ENCODE peak calls at places on chromosomes 1 and 21, in eight cellular contexts. H is adrenal gland, B is prostate gland, D is IMR-90, R is transverse colon, U is suprapubic skin, Z is uterus, K is K562. V is an unnamed sample.

GRCh38 chr1:244196890-244197289 is 145.8 kb downstream of the ZBTB18 start:
- DNase-seq in B (no peak), U (no peak), H (no peak), K (no peak), D (no peak), R (no peak), Z (no peak), V (no peak)

GRCh38 chr1:223474804-223475203 is 81.6 kb downstream of the CCDC185 start:
- DNase-seq in B (no peak), H (no peak), U (no peak), D (no peak), Z (no peak), K (no peak), R (no peak), V (no peak)

GRCh38 chr1:203867816-203868215 is 6.4 kb downstream of the SNRPE start:
- DNase-seq in H (no peak), D (no peak), R (no peak), B (no peak), K (no peak), U (no peak), Z (no peak), V (no peak)

GRCh38 chr21:45309541-45310381 is 22.1 kb upstream of the POFUT2 start:
- DNase-seq in K (no peak), H (peak; percentile 41), Z (peak; percentile 24), B (no peak), D (no peak), U (no peak), R (no peak), V (peak; percentile 59)

GRCh38 chr1:66354311-66354922 is 179.5 kb upstream of the SGIP1 start:
- DNase-seq in K (no peak), B (no peak), H (no peak), Z (no peak), U (no peak), R (no peak), D (peak; percentile 69), V (no peak)

GRCh38 chr1:157047064-157047410 is 1.5 kb upstream of the ARHGEF11 start:
- DNase-seq in U (no peak), K (no peak), D (no peak), H (no peak), Z (no peak), B (no peak), R (no peak), V (no peak)

GRCh38 chr1:206039046-206039929 is 13.7 kb upstream of the RHEX start:
- DNase-seq in H (no peak), D (no peak), B (no peak), R (no peak), Z (no peak), U (no peak), K (no peak), V (no peak)

GRCh38 chr1:40053138-40053887 is 12.8 kb downstream of the CAP1 start:
- DNase-seq in H (no peak), K (no peak), B (no peak), Z (no peak), R (no peak), D (no peak), U (no peak), V (no peak)

GRCh38 chr1:246971322-246971721 is 36.5 kb downstream of the ZNF695 start:
- DNase-seq in D (peak; percentile 13), K (no peak), Z (peak; percentile 61), H (peak; percentile 70), R (peak; percentile 42), U (no peak), B (peak; percentile 25), V (peak; percentile 68)

GRCh38 chr1:216535059-216535458 is 111.8 kb upstream of the USH2A start:
- DNase-seq in H (no peak), U (no peak), K (no peak), D (peak; percentile 67), B (no peak), Z (no peak), R (no peak), V (no peak)

GRCh38 chr1:160868141-160868540 is 5.5 kb upstream of the CD244 start:
- DNase-seq in B (no peak), U (no peak), H (no peak), K (no peak), D (no peak), R (no peak), Z (no peak), V (no peak)

GRCh38 chr1:194288284-194288683 is 1101.9 kb upstream of the B3GALT2 start:
- DNase-seq in K (no peak), U (no peak), R (no peak), B (no peak), Z (no peak), D (no peak), H (no peak), V (no peak)

DNA sequence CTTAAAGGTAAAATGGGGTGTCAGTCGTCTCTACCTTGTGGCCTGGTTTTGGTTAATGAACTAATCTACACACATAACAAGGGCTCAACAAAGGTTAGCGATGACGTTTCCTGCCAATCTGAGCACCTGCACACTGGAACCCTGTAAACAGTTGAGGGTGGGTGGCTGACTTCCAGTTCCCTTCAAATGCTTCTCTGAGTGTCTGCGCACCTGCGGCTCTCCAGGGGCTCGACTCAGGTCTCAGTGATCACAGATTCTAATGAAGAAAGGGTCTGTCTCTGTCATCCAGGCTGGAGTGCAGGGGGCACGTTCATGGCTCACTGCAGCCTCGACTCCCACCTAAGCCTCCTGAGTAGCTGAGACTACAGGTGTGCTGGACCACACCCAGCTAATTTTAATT is 3.3 kb upstream of the AGPAT3 start:
- DNase-seq in K (no peak), Z (no peak), H (no peak), B (no peak), D (no peak), U (no peak), R (no peak), V (no peak)
- TF ChIP-seq POLR2A in K (no peak), Z (no peak), H (no peak), B (no peak), D (no peak), U (no peak), R (no peak), V (no peak)

DNA sequence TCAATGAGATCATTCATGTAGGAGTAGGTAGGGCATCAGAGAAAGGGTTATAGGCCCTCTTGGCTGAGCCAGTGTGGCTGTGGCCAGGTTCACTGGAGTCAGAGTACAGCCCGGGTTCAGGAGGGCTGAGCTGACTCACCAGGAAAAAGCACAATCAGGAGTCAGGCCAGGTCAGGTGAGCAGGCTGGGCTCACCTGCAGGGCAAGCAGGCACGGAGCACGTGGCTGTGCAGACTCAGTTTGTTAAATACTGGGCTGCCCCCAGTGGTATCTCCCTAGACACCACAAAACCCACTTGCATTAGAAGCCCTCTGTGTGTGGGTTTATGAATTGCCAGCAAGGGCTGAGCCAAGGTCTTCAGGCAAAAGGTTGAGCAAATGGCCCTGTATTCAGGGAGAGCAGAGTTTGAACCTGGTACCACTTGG is 122.1 kb upstream of the SERBP1 start:
- DNase-seq in B (no peak), H (no peak), Z (no peak), R (peak; percentile 61), D (no peak), K (no peak), U (no peak), V (no peak)
- TF ChIP-seq CTCF in B (no peak), H (no peak), Z (no peak), R (no peak), D (no peak), K (peak; percentile 87), U (no peak), V (no peak)

GRCh38 chr1:150973258-150973825 is 1.3 kb downstream of the CERS2 start:
- DNase-seq in U (no peak), R (peak; percentile 20), B (no peak), Z (peak; percentile 22), D (no peak), K (peak; percentile 37), H (no peak), V (peak; percentile 41)

GRCh38 chr1:150970818-150971582 is 3.6 kb downstream of the CERS2 start:
- DNase-seq in H (peak; percentile 96), Z (peak; percentile 79), R (peak; percentile 80), K (no peak), D (peak; percentile 62), U (peak; percentile 90), B (peak; percentile 18), V (peak; percentile 90)

GRCh38 chr1:150973826-150974579 is 632 bp downstream of the CERS2 start:
- DNase-seq in H (no peak), K (no peak), R (peak; percentile 56), Z (peak; percentile 45), D (no peak), B (peak; percentile 34), U (no peak), V (peak; percentile 71)

GRCh38 chr1:150972417-150972940 is 2.2 kb downstream of the CERS2 start:
- DNase-seq in H (no peak), K (no peak), D (no peak), R (no peak), Z (no peak), B (peak; percentile 24), U (no peak), V (no peak)

DNA sequence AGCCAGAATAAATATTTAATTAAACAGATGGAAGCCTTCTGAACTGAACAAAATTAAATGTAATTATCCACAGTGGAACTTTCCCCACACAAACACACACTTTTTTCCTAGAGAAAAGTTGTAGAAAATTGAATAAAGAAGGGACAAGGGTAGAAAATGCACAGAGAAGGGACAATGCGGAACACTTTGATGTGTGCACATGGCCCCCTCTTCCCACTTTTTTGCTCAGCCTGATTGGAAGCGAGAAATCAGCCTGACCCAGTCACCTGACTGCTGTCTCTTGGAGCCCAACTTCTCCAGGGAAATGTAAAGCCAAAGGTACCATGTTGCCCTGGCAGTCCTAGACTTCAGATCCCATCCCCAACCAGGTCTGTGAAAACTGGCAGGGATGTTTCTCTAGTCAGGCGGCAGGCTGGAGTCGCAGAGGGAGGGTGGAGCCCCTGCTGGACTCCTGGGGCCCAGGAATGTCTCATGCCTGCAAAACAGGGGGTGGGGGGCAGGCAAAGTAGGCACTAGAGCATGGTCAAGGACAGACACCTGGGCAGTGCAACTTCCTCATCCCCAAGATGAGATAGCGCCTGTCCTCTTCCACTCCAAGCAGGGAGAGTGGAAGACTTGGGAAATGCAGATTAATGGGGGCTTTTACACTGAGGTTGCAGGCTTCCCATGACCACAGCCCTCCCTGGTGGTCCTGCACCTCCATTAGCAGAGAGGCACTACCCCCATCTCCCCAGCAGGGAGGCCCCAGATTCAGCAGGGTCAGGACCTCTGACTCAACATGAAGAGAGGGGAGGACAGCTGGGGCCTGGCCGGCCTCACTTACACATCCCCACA is 2.8 kb downstream of the CERS2 start:
- DNase-seq in B (no peak), R (no peak), H (peak; percentile 62), Z (no peak), D (no peak), K (peak; percentile 57), U (no peak), V (peak; percentile 26)
- TF ChIP-seq POLR2A in B (no peak), R (peak; percentile 0), H (peak; percentile 1), Z (no peak), D (no peak), K (no peak), U (no peak), V (no peak)

GRCh38 chr1:97247196-97247595 is 525.6 kb downstream of the PTBP2 start:
- DNase-seq in R (no peak), Z (no peak), D (peak; percentile 68), U (no peak), K (no peak), B (no peak), H (no peak), V (no peak)

GRCh38 chr1:97238816-97239215 is 517.2 kb downstream of the PTBP2 start:
- DNase-seq in D (no peak), U (no peak), R (no peak), H (no peak), Z (no peak), K (no peak), B (no peak), V (no peak)

GRCh38 chr1:97245682-97246081 is 524.1 kb downstream of the PTBP2 start:
- DNase-seq in H (no peak), K (no peak), R (no peak), U (no peak), Z (no peak), D (peak; percentile 16), B (no peak), V (no peak)

GRCh38 chr1:97243973-97244560 is 522.5 kb downstream of the PTBP2 start:
- DNase-seq in R (no peak), U (no peak), Z (no peak), B (no peak), K (no peak), D (peak; percentile 29), H (no peak), V (no peak)
- TF ChIP-seq CTCF in R (no peak), U (no peak), Z (no peak), B (peak; percentile 49), K (no peak), D (peak; percentile 55), H (peak; percentile 54), V (no peak)

V was measured in ovary.